ENCODE peak calls at places on chromosomes 13 and 19, in nine cellular contexts. Z is A549, I is Panc1, P is HCT116, X is GM23338, S is HepG2, O is SK-N-SH, R is K562, B is GM12878. E is an unnamed sample.
A peak's percentile ranks its signal among the peaks of the same experiment; 100 is the strongest.

GRCh38 chr13:75357576-75358295 is 124.2 kb downstream of the TBC1D4 start:
- DNase-seq in P (peak; percentile 72), Z (peak; percentile 47), S (peak; percentile 69), O (peak; percentile 74), I (no peak), B (no peak), R (peak; percentile 69), X (peak; percentile 83), E (peak; percentile 46)

GRCh38 chr13:48492123-48493075 is 40.5 kb downstream of the RCBTB2 start:
- DNase-seq in S (no peak), P (no peak), O (no peak), Z (no peak), B (peak; percentile 98), X (no peak), R (peak; percentile 26), I (no peak), E (peak; percentile 93)

GRCh38 chr13:27583645-27584044 is 36.7 kb downstream of the LNX2 start:
- DNase-seq in B (no peak), Z (no peak), S (peak; percentile 7), I (no peak), P (no peak), R (no peak), O (no peak), X (no peak), E (peak; percentile 12)

GRCh38 chr13:79989251-79989661 is 351.7 kb downstream of the SPRY2 start:
- DNase-seq in I (no peak), X (no peak), Z (no peak), O (no peak), B (no peak), S (no peak), R (no peak), P (no peak), E (no peak)

GRCh38 chr19:21396893-21397572 is at the start of gene ZNF493:
- DNase-seq in Z (no peak), P (peak; percentile 69), O (peak; percentile 82), R (peak; percentile 87), I (peak; percentile 70), X (peak; percentile 99), S (peak; percentile 95), B (peak; percentile 86), E (peak; percentile 97)

GRCh38 chr19:35977446-35978222 is 17.4 kb upstream of the SDHAF1 start:
- DNase-seq in O (peak; percentile 59), B (no peak), X (peak; percentile 95), Z (peak; percentile 66), P (peak; percentile 45), S (peak; percentile 53), I (no peak), R (peak; percentile 63), E (no peak)

GRCh38 chr19:45834970-45835369 is 19.9 kb upstream of the RSPH6A start:
- DNase-seq in S (no peak), P (no peak), R (no peak), B (no peak), O (no peak), Z (no peak), X (no peak), I (no peak), E (no peak)

GRCh38 chr13:51867062-51867461 is 5.3 kb downstream of the CCDC70 start:
- DNase-seq in O (no peak), Z (no peak), I (no peak), R (no peak), P (no peak), B (no peak), X (no peak), S (no peak), E (no peak)

GRCh38 chr13:112624602-112625430 is 36.9 kb upstream of the TUBGCP3 start:
- DNase-seq in B (no peak), P (no peak), Z (no peak), I (no peak), O (no peak), R (no peak), S (no peak), X (no peak), E (no peak)

GRCh38 chr13:37163626-37164365 is 58.3 kb upstream of the CSNK1A1L start:
- DNase-seq in S (no peak), B (no peak), O (no peak), I (no peak), Z (no peak), X (no peak), R (no peak), P (no peak), E (no peak)

GRCh38 chr13:41019578-41020347 is 647 bp upstream of the ELF1 start:
- DNase-seq in X (no peak), Z (no peak), R (no peak), B (no peak), P (no peak), S (peak; percentile 80), I (no peak), O (peak; percentile 12), E (no peak)

GRCh38 chr19:20072936-20073335 is 4.9 kb upstream of the ZNF90 start:
- DNase-seq in O (no peak), S (no peak), X (no peak), P (no peak), Z (no peak), R (no peak), B (no peak), I (no peak), E (no peak)

GRCh38 chr13:94416454-94417080 is 62.9 kb downstream of the DCT start:
- DNase-seq in P (peak; percentile 51), R (peak; percentile 3), O (peak; percentile 24), B (no peak), X (peak; percentile 94), S (peak; percentile 67), I (no peak), Z (no peak), E (peak; percentile 21)

DNA sequence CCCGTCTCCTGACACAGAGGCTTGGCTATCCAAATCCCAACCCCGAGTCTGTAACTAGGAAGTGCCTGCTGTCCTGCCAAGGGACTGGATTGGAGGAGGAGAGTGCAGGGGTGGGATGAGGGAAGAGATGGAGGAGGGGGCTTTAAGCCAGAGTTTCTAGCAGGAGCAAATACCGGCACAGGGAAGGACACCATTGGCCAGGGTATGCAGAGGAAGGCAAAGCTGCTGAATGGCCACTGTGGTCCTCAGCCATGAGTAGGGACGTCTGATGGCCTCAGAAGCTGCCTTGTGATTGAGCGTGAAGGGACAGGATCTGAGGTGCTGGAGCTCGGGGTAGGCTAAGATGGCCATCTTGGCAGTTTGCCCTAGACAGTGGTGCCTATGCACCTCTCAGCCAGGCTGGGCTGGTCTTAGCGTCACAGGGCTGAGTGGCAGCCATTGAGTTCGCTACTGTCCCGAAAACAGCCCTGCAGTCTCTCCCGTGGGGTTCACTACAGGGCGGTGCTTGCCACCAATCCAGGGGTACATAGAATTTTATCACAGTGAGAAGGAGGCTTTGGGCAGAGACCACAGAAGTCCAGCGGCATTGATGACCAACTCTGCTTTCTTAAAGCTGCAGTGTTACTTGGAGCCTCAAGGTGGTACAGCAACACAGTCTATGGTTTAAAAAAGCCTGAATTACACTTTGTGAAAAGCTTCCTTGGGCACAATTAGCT is 61.8 kb downstream of the AKAP11 start:
- DNase-seq in S (peak; percentile 16), R (peak; percentile 11), P (no peak), B (no peak), I (peak; percentile 20), Z (peak; percentile 3), O (no peak), X (peak; percentile 80), E (no peak)
- TF ChIP-seq REST in S (no peak), R (no peak), P (no peak), B (no peak), I (no peak), Z (no peak), O (no peak), X (no peak), E (no peak)

DNA sequence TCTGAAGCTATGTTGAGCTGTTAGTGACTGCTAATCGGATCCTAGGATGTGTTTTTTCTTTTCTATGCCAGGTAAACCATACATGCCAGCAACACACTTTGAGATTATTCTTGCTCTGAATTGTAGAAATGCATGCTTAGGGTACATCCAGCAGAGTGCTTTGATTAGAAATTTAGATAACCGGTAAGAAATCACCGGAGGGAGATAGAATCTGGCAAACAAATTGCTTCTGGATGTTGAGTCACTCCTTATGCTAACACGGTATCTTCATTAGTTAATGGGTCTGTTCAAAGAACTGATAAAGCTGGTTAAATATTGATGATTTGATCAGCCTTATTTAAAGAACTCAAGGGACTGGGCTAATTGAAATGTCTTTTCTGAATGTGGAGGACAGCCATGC is 85.1 kb upstream of the SIAH3 start:
- DNase-seq in R (no peak), I (no peak), S (no peak), X (no peak), B (no peak), O (no peak), P (no peak), Z (no peak), E (no peak)
- H3K4me3 ChIP-seq in R (no peak overlapping the region), I (no peak overlapping the region), S (no peak overlapping the region), X (no peak overlapping the region), B (no peak overlapping the region), O (no peak overlapping the region), P (no peak overlapping the region), Z (no peak overlapping the region), E (no peak overlapping the region)

DNA sequence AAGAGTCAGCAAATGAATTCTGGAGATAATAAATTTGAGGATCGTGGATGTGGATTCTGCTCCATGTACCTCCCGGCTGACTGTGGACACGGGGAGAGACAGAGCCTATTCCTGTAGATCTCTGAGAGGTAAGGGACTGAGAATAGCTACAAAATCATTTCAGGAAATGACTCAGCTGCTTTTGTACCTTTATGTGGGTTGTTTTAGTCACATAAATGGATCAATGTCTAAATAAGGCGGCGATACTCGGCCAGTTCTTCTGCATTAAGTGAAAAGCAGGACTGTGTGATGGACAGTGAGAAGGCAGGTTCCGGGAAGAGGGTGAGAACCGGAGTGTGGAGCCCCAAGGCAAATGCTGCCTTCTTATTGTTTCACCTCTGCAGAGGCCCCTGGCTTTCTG is 128.1 kb downstream of the EFNB2 start:
- DNase-seq in R (no peak), O (no peak), Z (no peak), B (no peak), S (no peak), P (no peak), I (no peak), X (no peak), E (no peak)
- TF ChIP-seq REST in R (no peak), O (no peak), Z (no peak), B (no peak), S (no peak), P (no peak), I (no peak), X (no peak), E (no peak)

GRCh38 chr19:7872306-7873204 is 1.6 kb downstream of the PRR36 start:
- DNase-seq in R (no peak), S (no peak), B (no peak), X (no peak), Z (no peak), P (no peak), O (no peak), I (no peak), E (no peak)

GRCh38 chr19:7874080-7874856 is at the start of gene PRR36:
- DNase-seq in Z (no peak), O (peak; percentile 93), R (no peak), S (peak; percentile 58), X (peak; percentile 91), P (no peak), I (no peak), B (no peak), E (no peak)

GRCh38 chr19:7874857-7875393 is 735 bp upstream of the PRR36 start:
- DNase-seq in Z (no peak), X (peak; percentile 62), O (no peak), I (no peak), P (no peak), S (no peak), R (no peak), B (no peak), E (no peak)

GRCh38 chr19:7871530-7872305 is 2.5 kb downstream of the PRR36 start:
- DNase-seq in O (peak; percentile 83), S (peak; percentile 83), Z (peak; percentile 60), P (peak; percentile 96), R (peak; percentile 85), B (peak; percentile 38), I (peak; percentile 62), X (peak; percentile 99), E (peak; percentile 77)

GRCh38 chr19:7873304-7874079 is 698 bp downstream of the PRR36 start:
- DNase-seq in Z (no peak), P (no peak), O (no peak), I (no peak), X (peak; percentile 48), S (no peak), R (no peak), B (no peak), E (no peak)
- H3K4me3 ChIP-seq in Z (peak overlapping the region; percentile 86), P (peak overlapping the region; percentile 56), O (peak overlapping the region; percentile 47), I (peak overlapping the region; percentile 45), X (peak overlapping the region; percentile 81), S (peak overlapping the region; percentile 59), R (peak overlapping the region; percentile 31), B (no peak overlapping the region), E (no peak overlapping the region)